ENCODE peak calls at places on chromosomes 3 and 15, in seven cellular contexts. X, S, Z, D, T, O and L are unnamed samples.

GRCh38 chr15:69026355-69026754 is 11.9 kb downstream of the NOX5 start:
- DNase-seq in X (no peak), S (no peak), Z (no peak), D (no peak), T (no peak), O (no peak), L (no peak)

GRCh38 chr3:142288032-142288638 is 62.8 kb upstream of the GK5 start:
- DNase-seq in X (no peak), S (no peak), Z (no peak), D (no peak), T (no peak), O (no peak), L (no peak)

GRCh38 chr3:160981217-160981938 is 123.8 kb downstream of the B3GALNT1 start:
- DNase-seq in X (peak; percentile 31), S (no peak), Z (no peak), D (no peak), T (no peak), O (no peak), L (no peak)

GRCh38 chr3:97990624-97991277 is 18.5 kb upstream of the RIOX2 start:
- DNase-seq in X (no peak), S (no peak), Z (no peak), D (no peak), T (no peak), O (no peak), L (no peak)

GRCh38 chr15:98548172-98548971 is 100.0 kb upstream of the IGF1R start:
- DNase-seq in X (no peak), S (no peak), Z (no peak), D (no peak), T (peak; percentile 64), O (peak; percentile 82), L (no peak)

GRCh38 chr15:83698294-83698693 is 44.4 kb downstream of the ADAMTSL3 start:
- DNase-seq in X (no peak), S (no peak), Z (no peak), D (no peak), T (no peak), O (no peak), L (no peak)

GRCh38 chr3:54870423-54870822 is 57.4 kb downstream of the LRTM1 start:
- DNase-seq in X (no peak), S (peak; percentile 14), Z (no peak), D (peak; percentile 10), T (peak; percentile 55), O (no peak), L (no peak)

GRCh38 chr3:165192610-165193192 is 3.5 kb downstream of the SLITRK3 start:
- DNase-seq in X (no peak), S (no peak), Z (no peak), D (no peak), T (peak; percentile 12), O (peak; percentile 76), L (no peak)

GRCh38 chr15:69604050-69604378 is 151.4 kb downstream of the RPLP1 start:
- DNase-seq in X (no peak), S (peak; percentile 16), Z (no peak), D (no peak), T (no peak), O (no peak), L (no peak)

GRCh38 chr15:32718082-32718821 is 448 bp downstream of the GREM1 start:
- DNase-seq in X (no peak), S (no peak), Z (no peak), D (no peak), T (peak; percentile 72), O (no peak), L (no peak)

GRCh38 chr15:78018445-78018844 is 59.1 kb downstream of the TBC1D2B start:
- DNase-seq in X (no peak), S (peak; percentile 13), Z (no peak), D (no peak), T (no peak), O (no peak), L (no peak)

GRCh38 chr3:177676148-177676547 is 478.9 kb upstream of the TBL1XR1 start:
- DNase-seq in X (no peak), S (no peak), Z (no peak), D (no peak), T (no peak), O (no peak), L (no peak)

GRCh38 chr15:76274226-76274625 is 37.0 kb downstream of the ETFA start:
- DNase-seq in X (no peak), S (no peak), Z (no peak), D (no peak), T (no peak), O (no peak), L (no peak)

GRCh38 chr3:83729576-83729975 is 1229.2 kb upstream of the CADM2 start:
- DNase-seq in X (no peak), S (no peak), Z (no peak), D (no peak), T (no peak), O (no peak), L (no peak)

GRCh38 chr3:161274691-161275298 is 53.7 kb downstream of the NMD3 start:
- DNase-seq in X (no peak), S (peak; percentile 51), Z (peak; percentile 11), D (peak; percentile 58), T (peak; percentile 27), O (peak; percentile 57), L (peak; percentile 4)

GRCh38 chr3:21752749-21753347 is 1.8 kb upstream of the ZNF385D start:
- DNase-seq in X (no peak), S (peak; percentile 2), Z (no peak), D (peak; percentile 19), T (peak; percentile 60), O (no peak), L (no peak)

GRCh38 chr3:135059580-135059979 is 264.5 kb downstream of the EPHB1 start:
- DNase-seq in X (no peak), S (no peak), Z (no peak), D (no peak), T (no peak), O (no peak), L (no peak)

GRCh38 chr3:72848703-72849081 is 447 bp upstream of the SHQ1 start:
- DNase-seq in X (peak; percentile 71), S (no peak), Z (peak; percentile 14), D (no peak), T (no peak), O (no peak), L (no peak)

GRCh38 chr3:21486381-21486935 is 264.6 kb downstream of the ZNF385D start:
- DNase-seq in X (no peak), S (no peak), Z (no peak), D (no peak), T (no peak), O (no peak), L (no peak)

GRCh38 chr3:146159037-146159436 is 1.9 kb downstream of the PLOD2 start:
- DNase-seq in X (no peak), S (no peak), Z (no peak), D (no peak), T (no peak), O (no peak), L (no peak)

GRCh38 chr15:33700695-33701303 is 267.5 kb upstream of the CHRM5 start:
- DNase-seq in X (peak; percentile 21), S (peak; percentile 54), Z (peak; percentile 23), D (peak; percentile 69), T (peak; percentile 66), O (peak; percentile 89), L (peak; percentile 16)

GRCh38 chr3:51355891-51356578 is 29.1 kb upstream of the MANF start:
- DNase-seq in X (no peak), S (no peak), Z (no peak), D (no peak), T (no peak), O (no peak), L (no peak)

GRCh38 chr15:20272422-20273184 is 269.0 kb downstream of the GOLGA6L6 start:
- DNase-seq in X (no peak), S (no peak), Z (no peak), D (no peak), T (no peak), O (no peak), L (no peak)

GRCh38 chr3:134527538-134528186 is 41.8 kb downstream of the CEP63 start:
- DNase-seq in X (no peak), S (no peak), Z (no peak), D (no peak), T (no peak), O (no peak), L (no peak)

GRCh38 chr3:194069421-194070219 is 66.3 kb upstream of the HES1 start:
- DNase-seq in X (no peak), S (peak; percentile 74), Z (no peak), D (no peak), T (no peak), O (no peak), L (no peak)

GRCh38 chr3:107824822-107825371 is 265.9 kb downstream of the CD47 start:
- DNase-seq in X (no peak), S (no peak), Z (no peak), D (no peak), T (no peak), O (no peak), L (no peak)
- TF ChIP-seq TAF1 in X (no peak), S (no peak), Z (no peak), D (no peak), T (no peak), O (no peak), L (no peak)

DNA sequence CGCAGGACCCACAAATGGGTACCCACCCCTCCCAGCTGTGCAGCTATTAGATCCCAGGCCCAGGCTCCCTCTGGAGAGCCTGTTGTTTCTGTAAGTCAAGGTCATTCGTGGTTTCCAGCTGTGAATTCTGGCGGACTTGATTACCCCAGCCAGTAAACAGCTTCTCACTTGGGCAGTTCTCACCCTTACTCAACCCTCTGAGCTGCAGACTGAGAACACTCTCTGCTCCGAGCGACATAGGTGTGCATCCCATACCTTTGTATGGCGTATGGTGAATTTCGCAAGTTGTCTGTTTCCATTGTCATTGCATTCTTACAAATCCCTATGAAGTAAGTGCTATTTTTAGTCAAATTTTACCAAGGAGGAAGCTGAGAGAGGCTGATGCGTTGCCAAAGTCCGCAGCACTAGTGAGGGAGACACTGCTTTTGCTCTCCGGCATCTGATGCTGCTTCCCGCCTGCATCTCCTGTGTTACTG is 11.3 kb downstream of the ALPK3 start:
- DNase-seq in X (no peak), S (no peak), Z (no peak), D (no peak), T (no peak), O (no peak), L (no peak)
- TF ChIP-seq POLR2AphosphoS5 in X (no peak), S (no peak), Z (no peak), D (no peak), T (no peak), O (no peak), L (no peak)

GRCh38 chr15:47266556-47266955 is 450.7 kb upstream of the SEMA6D start:
- DNase-seq in X (no peak), S (no peak), Z (no peak), D (no peak), T (no peak), O (no peak), L (no peak)

DNA sequence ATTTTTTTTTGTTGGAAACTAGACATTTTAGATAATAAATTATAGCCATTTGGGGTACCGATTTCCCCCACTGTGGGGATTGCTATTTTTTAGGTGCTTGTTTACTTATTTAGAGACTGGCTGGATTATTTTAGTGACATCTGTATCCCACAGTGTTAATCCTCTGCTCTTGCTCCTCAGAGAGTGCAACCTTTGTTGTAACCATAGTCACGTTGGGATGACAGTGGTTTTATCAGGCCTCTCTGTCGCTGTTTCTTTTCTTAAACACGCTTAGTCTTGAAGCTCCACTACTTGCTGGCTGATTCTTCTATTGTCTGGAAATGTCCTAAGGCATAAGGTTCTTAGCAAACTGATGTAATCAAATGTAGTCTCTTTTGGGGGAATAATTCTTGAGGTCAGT is 451.6 kb upstream of the SEMA6D start:
- DNase-seq in X (no peak), S (no peak), Z (no peak), D (no peak), T (no peak), O (no peak), L (no peak)
- TF ChIP-seq TAF1 in X (no peak), S (no peak), Z (no peak), D (no peak), T (no peak), O (no peak), L (no peak)

GRCh38 chr15:45469027-45469426 is 53.5 kb downstream of the SLC30A4 start:
- DNase-seq in X (no peak), S (no peak), Z (no peak), D (no peak), T (no peak), O (no peak), L (no peak)
- TF ChIP-seq POLR2AphosphoS5 in X (no peak), S (no peak), Z (no peak), D (no peak), T (no peak), O (no peak), L (no peak)